ENCODE peak calls at places on chromosomes 13 and 19, in six cellular contexts. M, B, J, V, L and D are unnamed samples.

GRCh38 chr19:47633516-47633915 is 24.6 kb downstream of the BICRA start:
- DNase-seq in J (no peak), L (no peak), M (no peak), V (no peak), B (no peak), D (no peak)

GRCh38 chr19:49861541-49862410 is 5.6 kb downstream of the PNKP start:
- DNase-seq in B (no peak), V (no peak), J (no peak), L (no peak), M (no peak), D (no peak)

GRCh38 chr19:4060621-4061177 is 6.0 kb downstream of the ZBTB7A start:
- DNase-seq in V (no peak), M (no peak), J (no peak), L (peak), B (no peak), D (no peak)

GRCh38 chr19:46493236-46494114 is 2.2 kb downstream of the PNMA8B start:
- DNase-seq in J (peak), M (no peak), B (no peak), L (no peak), V (no peak), D (no peak)

GRCh38 chr13:72645521-72645920 is 81.9 kb downstream of the MZT1 start:
- DNase-seq in J (no peak), M (no peak), V (no peak), B (no peak), L (no peak), D (no peak)

GRCh38 chr13:42706286-42706685 is 75.1 kb upstream of the FAM216B start:
- DNase-seq in V (no peak), J (no peak), M (no peak), B (no peak), L (no peak), D (no peak)

GRCh38 chr19:34356875-34357274 is 8.1 kb upstream of the GPI start:
- DNase-seq in M (no peak), L (no peak), V (no peak), B (no peak), J (no peak), D (no peak)

GRCh38 chr13:54953786-54954185 is 1925.2 kb downstream of the OLFM4 start:
- DNase-seq in V (no peak), M (no peak), B (no peak), L (no peak), J (no peak), D (peak)

GRCh38 chr13:72495681-72496080 is 231.7 kb downstream of the MZT1 start:
- DNase-seq in M (no peak), J (no peak), V (no peak), B (no peak), L (no peak), D (no peak)

GRCh38 chr13:33401238-33401637 is 115.7 kb upstream of the STARD13 start:
- DNase-seq in B (no peak), J (no peak), V (no peak), M (no peak), L (no peak), D (no peak)

GRCh38 chr19:6925801-6926751 is 38.7 kb downstream of the ADGRE1 start:
- DNase-seq in M (no peak), B (no peak), L (no peak), J (no peak), V (no peak), D (no peak)

GRCh38 chr13:27001705-27002104 is 169.9 kb downstream of the USP12 start:
- DNase-seq in L (peak), M (no peak), J (no peak), B (no peak), V (no peak), D (no peak)

GRCh38 chr13:60226507-60226906 is 62.8 kb upstream of the DIAPH3 start:
- DNase-seq in M (no peak), J (peak), L (no peak), B (no peak), V (peak), D (no peak)